ENCODE peak calls at places on chromosome 7, in five cellular contexts. Z, Y, I, G and P are unnamed samples.

GRCh38 chr7:240887-241421 is 48.6 kb downstream of the FAM20C start:
- DNase-seq in Z (no peak), Y (peak), I (no peak), G (peak), P (peak)

GRCh38 chr7:135338151-135338550 is 104.5 kb downstream of the STRA8 start:
- DNase-seq in Z (no peak), Y (no peak), I (no peak), G (no peak), P (no peak)

GRCh38 chr7:105622114-105622731 is 40.9 kb upstream of the EFCAB10 start:
- DNase-seq in Z (no peak), Y (no peak), I (no peak), G (no peak), P (no peak)

GRCh38 chr7:29921404-29922010 is 68.1 kb downstream of the SCRN1 start:
- DNase-seq in Z (peak), Y (peak), I (peak), G (peak), P (no peak)

GRCh38 chr7:99102809-99103690 is 40.9 kb downstream of the SMURF1 start:
- DNase-seq in Z (peak), Y (peak), I (peak), G (no peak), P (no peak)

GRCh38 chr7:38306136-38306535 is 32.7 kb upstream of the TARP start:
- DNase-seq in Z (peak), Y (peak), I (no peak), G (no peak), P (no peak)

GRCh38 chr7:103373866-103374643 is 26.6 kb downstream of the PSMC2 start:
- DNase-seq in Z (no peak), Y (no peak), I (no peak), G (peak), P (no peak)

GRCh38 chr7:73978681-73979563 is 49.1 kb upstream of the ELN start:
- DNase-seq in Z (no peak), Y (peak), I (peak), G (peak), P (no peak)

GRCh38 chr7:76396039-76396732 is 13.3 kb downstream of the SSC4D start:
- DNase-seq in Z (no peak), Y (no peak), I (no peak), G (peak), P (no peak)

GRCh38 chr7:1939434-1940401 is 269.6 kb downstream of the ELFN1 start:
- DNase-seq in Z (no peak), Y (peak), I (peak), G (no peak), P (no peak)

GRCh38 chr7:2650451-2650850 is 18.7 kb downstream of the TTYH3 start:
- DNase-seq in Z (no peak), Y (no peak), I (no peak), G (no peak), P (no peak)

GRCh38 chr7:1748774-1749173 is 78.7 kb downstream of the ELFN1 start:
- DNase-seq in Z (no peak), Y (no peak), I (no peak), G (no peak), P (no peak)

GRCh38 chr7:101940830-101941229 is 123.4 kb downstream of the CUX1 start:
- DNase-seq in Z (no peak), Y (no peak), I (no peak), G (peak), P (no peak)

GRCh38 chr7:68461430-68461829 is 1136.8 kb upstream of the AUTS2 start:
- DNase-seq in Z (no peak), Y (no peak), I (no peak), G (no peak), P (no peak)

GRCh38 chr7:44072364-44073231 is 7.2 kb upstream of the PGAM2 start:
- DNase-seq in Z (peak), Y (peak), I (peak), G (peak), P (peak)

GRCh38 chr7:44071726-44072363 is 6.5 kb upstream of the PGAM2 start:
- DNase-seq in Z (no peak), Y (no peak), I (peak), G (no peak), P (no peak)

GRCh38 chr7:44075296-44076075 is 6.8 kb downstream of the POLM start:
- DNase-seq in Z (no peak), Y (no peak), I (no peak), G (no peak), P (no peak)

GRCh38 chr7:44074349-44074695 is 8.0 kb downstream of the POLM start:
- DNase-seq in Z (no peak), Y (no peak), I (no peak), G (no peak), P (no peak)

DNA sequence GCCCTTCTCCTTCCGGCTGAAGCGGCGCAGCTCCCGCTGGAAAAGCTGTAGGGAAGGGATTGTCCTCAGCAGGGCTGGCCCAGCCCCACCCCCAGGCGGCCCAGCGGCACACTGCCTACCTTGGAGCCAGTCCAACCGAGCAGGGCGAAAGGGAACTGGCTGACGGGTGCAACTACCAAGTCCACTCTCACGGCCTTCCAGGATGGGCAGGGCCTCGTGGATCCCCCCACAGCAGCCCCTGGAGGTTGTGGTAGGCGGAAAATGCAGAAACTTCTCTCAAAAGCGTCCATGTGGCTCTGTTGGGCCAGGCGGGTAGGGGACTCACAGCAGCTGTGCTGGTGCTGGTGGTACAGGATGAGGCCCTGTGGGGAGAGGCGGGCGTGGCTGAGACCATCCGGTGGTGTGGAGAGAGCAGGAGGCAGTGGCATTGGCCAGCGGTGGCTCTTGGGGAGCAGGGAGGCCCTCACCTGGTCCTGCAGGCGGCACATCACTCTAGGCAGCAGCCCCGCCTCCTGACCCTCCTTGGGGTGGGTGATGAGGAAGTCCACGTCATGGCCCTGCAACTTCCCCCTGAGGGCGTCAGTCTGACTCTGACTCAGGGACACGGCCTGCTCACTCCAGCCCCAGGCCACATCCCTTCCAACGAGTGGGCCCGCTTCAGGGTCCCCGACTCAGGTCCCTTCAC is 8.4 kb upstream of the PGAM2 start:
- DNase-seq in Z (peak), Y (peak), I (peak), G (no peak), P (no peak)
- TF ChIP-seq CTCF in Z (no peak), Y (no peak), I (no peak), G (no peak), P (no peak)

DNA sequence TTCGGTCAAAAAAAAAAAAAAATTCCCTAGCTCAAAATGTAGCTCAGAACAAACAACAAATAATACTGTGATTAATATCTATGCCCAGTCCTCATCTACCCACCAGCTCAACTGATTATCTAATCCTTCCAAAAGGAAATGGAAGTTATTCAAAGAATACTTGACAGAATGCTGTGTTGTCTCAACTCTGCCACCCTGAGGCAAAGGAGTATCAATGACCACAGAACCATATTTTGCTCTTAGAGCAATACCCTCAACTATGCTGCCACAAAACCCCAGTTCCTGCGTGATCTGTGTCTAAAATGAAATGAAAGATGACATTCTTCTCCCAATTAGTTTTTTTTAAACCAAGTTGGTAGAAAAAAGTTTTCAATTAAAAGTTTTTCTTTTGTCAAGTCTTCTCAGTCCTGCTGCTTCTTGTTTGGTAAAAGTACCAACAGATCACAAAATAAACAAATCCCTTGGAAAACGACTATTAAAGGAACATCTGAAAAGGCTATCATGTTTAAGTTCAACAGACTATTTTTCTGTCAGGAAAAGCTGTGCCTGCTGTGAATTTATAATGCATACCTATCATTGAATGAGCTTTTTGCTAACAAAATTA is 21.6 kb downstream of the RBM28 start:
- DNase-seq in Z (peak), Y (peak), I (peak), G (peak), P (no peak)
- TF ChIP-seq CTCF in Z (peak), Y (peak), I (peak), G (peak), P (peak)

GRCh38 chr7:100612730-100613446 is 548 bp downstream of the MOSPD3 start:
- DNase-seq in Z (no peak), Y (no peak), I (no peak), G (peak), P (no peak)
- TF ChIP-seq CTCF in Z (no peak), Y (no peak), I (peak), G (peak), P (no peak)

GRCh38 chr7:131072505-131073091 is 255.1 kb upstream of the MKLN1 start:
- DNase-seq in Z (peak), Y (peak), I (peak), G (peak), P (peak)

GRCh38 chr7:131067220-131067619 is 260.5 kb upstream of the MKLN1 start:
- DNase-seq in Z (no peak), Y (no peak), I (no peak), G (no peak), P (no peak)

GRCh38 chr7:131071786-131072504 is 255.7 kb upstream of the MKLN1 start:
- DNase-seq in Z (peak), Y (peak), I (peak), G (no peak), P (no peak)

GRCh38 chr7:131066635-131067034 is 261.0 kb upstream of the MKLN1 start:
- DNase-seq in Z (peak), Y (peak), I (peak), G (no peak), P (no peak)

DNA sequence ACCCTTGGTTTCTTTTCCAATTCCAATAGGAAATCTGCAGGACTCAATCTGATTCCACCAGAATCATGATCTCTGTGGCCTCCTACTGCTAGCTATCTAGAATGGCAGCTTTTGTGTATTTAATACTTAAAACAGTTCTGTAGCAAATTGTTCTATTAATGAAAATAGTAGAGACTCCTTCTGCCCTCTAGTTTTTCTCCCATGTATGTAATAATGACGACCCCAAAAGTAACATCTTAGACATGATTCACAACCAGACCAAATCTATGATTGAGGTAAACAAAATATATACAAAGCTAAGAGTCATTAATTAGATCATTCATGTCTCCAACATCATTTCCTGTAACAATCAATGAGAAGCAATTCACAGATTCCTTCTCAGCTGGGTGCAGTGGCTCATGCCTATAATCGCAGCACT is 259.1 kb upstream of the MKLN1 start:
- DNase-seq in Z (peak), Y (no peak), I (peak), G (peak), P (no peak)
- TF ChIP-seq CTCF in Z (peak), Y (no peak), I (peak), G (no peak), P (peak)